ENCODE peak calls at places on chromosomes 12 and 14, in seven cellular contexts. J is colonic mucosa; Q is aorta; M is Peyer's patch; Z is IMR-90; O is CD8-positive, alpha-beta memory T cell; K is right lobe of liver. G is an unnamed sample.
A peak's percentile ranks its signal among the peaks of the same experiment; 100 is the strongest.

GRCh38 chr12:88946377-88946997 is 366.2 kb upstream of the KITLG start:
- DNase-seq in J (no peak), Z (peak; percentile 78), M (no peak), Q (no peak), O (no peak), K (no peak), G (peak; percentile 34)

GRCh38 chr14:76936483-76936882 is 92.0 kb downstream of the IRF2BPL start:
- DNase-seq in O (no peak), J (no peak), Z (peak; percentile 54), K (no peak), Q (peak; percentile 71), M (no peak), G (no peak)

GRCh38 chr12:66065146-66065545 is 65.4 kb downstream of the LLPH start:
- DNase-seq in Z (peak; percentile 47), J (no peak), K (no peak), M (no peak), Q (no peak), O (no peak), G (no peak)

GRCh38 chr12:2264622-2265306 is 212.0 kb downstream of the CACNA1C start:
- DNase-seq in M (no peak), J (no peak), K (no peak), O (no peak), Q (no peak), Z (peak; percentile 98), G (no peak)

GRCh38 chr14:97180304-97181200 is 383.4 kb downstream of the VRK1 start:
- DNase-seq in Q (no peak), K (no peak), O (no peak), M (no peak), Z (no peak), J (no peak), G (no peak)

GRCh38 chr14:96205059-96205993 is 687 bp downstream of the BDKRB2 start:
- DNase-seq in K (no peak), Q (no peak), Z (no peak), M (no peak), O (no peak), J (peak; percentile 35), G (no peak)

GRCh38 chr14:26841920-26842741 is 244.3 kb upstream of the NOVA1 start:
- DNase-seq in Z (peak; percentile 60), O (no peak), J (peak; percentile 45), M (peak; percentile 16), K (peak; percentile 56), Q (no peak), G (peak; percentile 65)

GRCh38 chr12:52980773-52981423 is 25.4 kb upstream of the EIF4B start:
- DNase-seq in J (peak; percentile 95), Z (peak; percentile 88), M (peak; percentile 80), Q (peak; percentile 91), K (peak; percentile 92), O (peak; percentile 74), G (peak; percentile 92)

GRCh38 chr14:103915616-103916015 is 12.6 kb upstream of the TDRD9 start:
- DNase-seq in K (no peak), O (no peak), M (no peak), Z (no peak), J (no peak), Q (no peak), G (no peak)

GRCh38 chr12:117045175-117045997 is 53.8 kb downstream of the TESC start:
- DNase-seq in M (no peak), J (no peak), Q (no peak), Z (no peak), O (no peak), K (no peak), G (no peak)

GRCh38 chr14:91369628-91370445 is 47.8 kb downstream of the CCDC88C start:
- DNase-seq in Q (no peak), M (no peak), J (no peak), O (no peak), K (no peak), Z (no peak), G (peak; percentile 47)

GRCh38 chr14:54815016-54815415 is 87.6 kb downstream of the GCH1 start:
- DNase-seq in M (no peak), O (no peak), Q (peak; percentile 69), Z (peak; percentile 20), K (no peak), J (no peak), G (peak; percentile 48)

GRCh38 chr12:59077153-59077930 is 157.0 kb upstream of the LRIG3 start:
- DNase-seq in Z (peak; percentile 24), K (no peak), O (no peak), M (no peak), Q (no peak), J (peak; percentile 54), G (no peak)

GRCh38 chr12:113482334-113482733 is 10.7 kb upstream of the LHX5 start:
- DNase-seq in Z (no peak), Q (no peak), M (no peak), K (no peak), J (no peak), O (no peak), G (no peak)

GRCh38 chr14:106826833-106827369 is 1300.5 kb downstream of the TMEM121 start:
- DNase-seq in Z (no peak), Q (no peak), K (no peak), J (no peak), M (no peak), O (no peak), G (no peak)

GRCh38 chr14:77088219-77088618 is 9.8 kb upstream of the CIPC start:
- DNase-seq in O (no peak), K (no peak), M (no peak), Q (no peak), J (peak; percentile 91), Z (no peak), G (peak; percentile 64)

GRCh38 chr12:32151081-32151480 is 44.4 kb downstream of the BICD1 start:
- DNase-seq in M (no peak), O (no peak), K (no peak), J (no peak), Z (no peak), Q (no peak), G (no peak)

GRCh38 chr14:68961781-68962584 is 17.1 kb downstream of the ACTN1 start:
- DNase-seq in Q (peak; percentile 78), K (no peak), O (no peak), M (no peak), Z (peak; percentile 85), J (no peak), G (no peak)

GRCh38 chr12:54136844-54137580 is 51.8 kb downstream of the SMUG1 start:
- DNase-seq in O (no peak), K (no peak), Q (no peak), Z (no peak), M (no peak), J (no peak), G (no peak)

GRCh38 chr14:103143535-103143934 is 20.3 kb downstream of the TNFAIP2 start:
- DNase-seq in J (no peak), Q (no peak), M (no peak), Z (peak; percentile 46), O (no peak), K (no peak), G (no peak)

GRCh38 chr14:74571901-74572828 is 39.9 kb downstream of the LTBP2 start:
- DNase-seq in M (no peak), J (no peak), K (no peak), Q (peak; percentile 73), Z (peak; percentile 100), O (no peak), G (no peak)

GRCh38 chr12:90905691-90906370 is 49.1 kb downstream of the CCER1 start:
- DNase-seq in J (no peak), Q (no peak), Z (peak; percentile 44), O (no peak), K (no peak), M (no peak), G (no peak)

GRCh38 chr14:105418269-105419054 is 1.2 kb upstream of the MTA1 start:
- DNase-seq in O (no peak), M (no peak), K (no peak), Z (no peak), Q (no peak), J (no peak), G (no peak)
- H3K4me3 ChIP-seq in O (no peak overlapping the region), M (no peak overlapping the region), K (no peak overlapping the region), Z (no peak overlapping the region), Q (no peak overlapping the region), J (no peak overlapping the region), G (no peak overlapping the region)

GRCh38 chr14:98182385-98183055 is 1089.5 kb downstream of the BCL11B start:
- DNase-seq in J (no peak), O (no peak), Q (no peak), K (no peak), Z (no peak), M (no peak), G (no peak)
- H3K4me1 ChIP-seq in J (no peaks in the 10 kb centered on the region), O (peaks cover 93% of the 10 kb centered on the region), Q (no peaks in the 10 kb centered on the region), K (no peaks in the 10 kb centered on the region), Z (no peaks in the 10 kb centered on the region), M (no peaks in the 10 kb centered on the region), G (no peaks in the 10 kb centered on the region)

GRCh38 chr12:51702582-51702981 is 111.5 kb downstream of the SCN8A start:
- DNase-seq in M (no peak), O (no peak), K (no peak), Q (no peak), J (no peak), Z (no peak), G (no peak)

GRCh38 chr12:51700887-51701286 is 109.9 kb downstream of the SCN8A start:
- DNase-seq in Q (no peak), K (no peak), O (no peak), Z (no peak), M (no peak), J (no peak), G (no peak)

GRCh38 chr12:51705450-51705849 is 114.4 kb downstream of the SCN8A start:
- DNase-seq in Z (peak; percentile 61), M (no peak), K (no peak), Q (no peak), O (no peak), J (no peak), G (no peak)

DNA sequence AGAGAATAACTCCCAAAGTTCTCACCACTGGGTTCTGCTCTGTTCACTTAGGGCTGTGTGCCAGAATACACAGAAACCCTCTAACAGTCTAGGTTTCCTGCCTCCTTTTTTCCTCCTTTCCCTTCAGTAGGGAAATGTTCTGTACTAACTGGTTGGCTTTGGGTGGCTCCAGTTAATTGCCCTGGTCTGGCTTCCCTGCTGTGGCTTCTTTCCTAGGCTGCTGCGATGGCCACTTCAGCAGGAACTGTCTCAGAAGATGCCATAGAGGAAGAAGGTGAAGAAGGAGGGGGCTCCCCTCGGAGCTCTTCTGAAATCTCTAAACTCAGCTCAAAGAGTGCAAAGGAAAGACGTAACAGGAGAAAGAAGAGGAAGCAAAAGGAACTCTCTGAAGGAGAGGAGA is 115.2 kb downstream of the SCN8A start:
- DNase-seq in K (no peak), J (no peak), M (no peak), Q (no peak), Z (no peak), O (no peak), G (no peak)
- H3K4me3 ChIP-seq in K (no peak overlapping the region), J (no peak overlapping the region), M (no peak overlapping the region), Q (no peak overlapping the region), Z (no peak overlapping the region), O (no peak overlapping the region), G (no peak overlapping the region)

GRCh38 chr12:112340983-112341840 is 41.0 kb downstream of the HECTD4 start:
- DNase-seq in K (no peak), Z (no peak), O (no peak), Q (no peak), J (no peak), M (no peak), G (no peak)

GRCh38 chr12:112344220-112344619 is 38.0 kb downstream of the HECTD4 start:
- DNase-seq in O (no peak), Z (no peak), Q (no peak), K (no peak), J (no peak), M (no peak), G (no peak)

GRCh38 chr12:112346194-112346593 is 36.0 kb downstream of the HECTD4 start:
- DNase-seq in Z (no peak), J (no peak), K (no peak), Q (no peak), M (no peak), O (no peak), G (no peak)

GRCh38 chr12:112342587-112342986 is 39.6 kb downstream of the HECTD4 start:
- DNase-seq in J (no peak), Q (no peak), Z (no peak), M (no peak), K (no peak), O (no peak), G (no peak)

GRCh38 chr12:112340235-112340634 is 42.0 kb downstream of the HECTD4 start:
- DNase-seq in O (no peak), Z (no peak), Q (no peak), J (no peak), M (no peak), K (no peak), G (no peak)
- H3K4me1 ChIP-seq in O (no peaks in the 10 kb centered on the region), Z (no peaks in the 10 kb centered on the region), Q (no peaks in the 10 kb centered on the region), J (peaks cover 4% of the 10 kb centered on the region), M (no peaks in the 10 kb centered on the region), K (no peaks in the 10 kb centered on the region), G (peaks cover 3% of the 10 kb centered on the region)

G was measured in lung.